ENCODE peak calls at places on chromosome 14, in five cellular contexts. One of them, this sample, is unnamed.

GRCh38 chr14:21104448-21105060 is 3.7 kb downstream of the TMEM253 start:
- DNase-seq in GDM1: peak
- DNase-seq in RPMI7951: peak
- DNase-seq in HL-60: peak
- DNase-seq in H4: peak
- DNase-seq in this sample: no peak

GRCh38 chr14:74562515-74563232 is 49.4 kb downstream of the LTBP2 start:
- DNase-seq in GDM1: no peak
- DNase-seq in H4: no peak
- DNase-seq in RPMI7951: no peak
- DNase-seq in HL-60: no peak
- DNase-seq in this sample: no peak

GRCh38 chr14:22418631-22419030 is 170.4 kb downstream of the DAD1 start:
- DNase-seq in H4: no peak
- DNase-seq in HL-60: no peak
- DNase-seq in RPMI7951: no peak
- DNase-seq in GDM1: peak
- DNase-seq in this sample: peak

GRCh38 chr14:41662780-41663477 is 56.3 kb downstream of the LRFN5 start:
- DNase-seq in GDM1: no peak
- DNase-seq in RPMI7951: no peak
- DNase-seq in HL-60: no peak
- DNase-seq in H4: no peak
- DNase-seq in this sample: no peak

GRCh38 chr14:102445066-102445465 is 64.5 kb downstream of the ANKRD9 start:
- DNase-seq in H4: no peak
- DNase-seq in HL-60: peak
- DNase-seq in RPMI7951: no peak
- DNase-seq in GDM1: no peak
- DNase-seq in this sample: no peak

GRCh38 chr14:24307575-24308341 is at the start of gene CIDEB:
- DNase-seq in GDM1: peak
- DNase-seq in H4: peak
- DNase-seq in RPMI7951: peak
- DNase-seq in HL-60: peak
- DNase-seq in this sample: no peak

GRCh38 chr14:91899777-91900176 is 32.4 kb upstream of the TC2N start:
- DNase-seq in H4: no peak
- DNase-seq in HL-60: no peak
- DNase-seq in GDM1: no peak
- DNase-seq in RPMI7951: no peak
- DNase-seq in this sample: no peak

GRCh38 chr14:92039720-92040430 is at the start of gene TRIP11:
- DNase-seq in H4: peak
- DNase-seq in RPMI7951: peak
- DNase-seq in GDM1: peak
- DNase-seq in HL-60: peak
- DNase-seq in this sample: peak

GRCh38 chr14:68942281-68943035 is 36.6 kb downstream of the ACTN1 start:
- DNase-seq in HL-60: peak
- DNase-seq in GDM1: peak
- DNase-seq in RPMI7951: no peak
- DNase-seq in H4: no peak
- DNase-seq in this sample: no peak

GRCh38 chr14:74846968-74847549 is 28.9 kb downstream of the PROX2 start:
- DNase-seq in GDM1: no peak
- DNase-seq in H4: no peak
- DNase-seq in RPMI7951: peak
- DNase-seq in HL-60: no peak
- DNase-seq in this sample: no peak

GRCh38 chr14:95489163-95489887 is 27.1 kb downstream of the SYNE3 start:
- DNase-seq in H4: no peak
- DNase-seq in HL-60: no peak
- DNase-seq in GDM1: no peak
- DNase-seq in RPMI7951: peak
- DNase-seq in this sample: no peak

GRCh38 chr14:78567343-78567742 is 397.2 kb downstream of the NRXN3 start:
- DNase-seq in H4: peak
- DNase-seq in HL-60: no peak
- DNase-seq in GDM1: no peak
- DNase-seq in RPMI7951: peak
- DNase-seq in this sample: no peak

GRCh38 chr14:94571950-94572349 is 9.3 kb upstream of the SERPINA5 start:
- DNase-seq in GDM1: no peak
- DNase-seq in RPMI7951: peak
- DNase-seq in H4: no peak
- DNase-seq in HL-60: no peak
- DNase-seq in this sample: no peak

GRCh38 chr14:23483216-23483854 is 13.8 kb downstream of the NGDN start:
- DNase-seq in HL-60: peak
- DNase-seq in GDM1: no peak
- DNase-seq in H4: peak
- DNase-seq in RPMI7951: peak
- DNase-seq in this sample: no peak

GRCh38 chr14:52313903-52314481 is at the start of gene PTGER2:
- DNase-seq in GDM1: no peak
- DNase-seq in HL-60: peak
- DNase-seq in H4: peak
- DNase-seq in RPMI7951: peak
- DNase-seq in this sample: no peak

GRCh38 chr14:84785997-84786396 is 743.9 kb upstream of the FLRT2 start:
- DNase-seq in GDM1: no peak
- DNase-seq in HL-60: no peak
- DNase-seq in RPMI7951: no peak
- DNase-seq in H4: no peak
- DNase-seq in this sample: no peak

GRCh38 chr14:70052990-70053389 is 135.8 kb downstream of the SLC8A3 start:
- DNase-seq in GDM1: no peak
- DNase-seq in RPMI7951: peak
- DNase-seq in HL-60: no peak
- DNase-seq in H4: no peak
- DNase-seq in this sample: no peak

GRCh38 chr14:99225804-99226203 is 46.2 kb downstream of the BCL11B start:
- DNase-seq in RPMI7951: no peak
- DNase-seq in GDM1: no peak
- DNase-seq in H4: no peak
- DNase-seq in HL-60: no peak
- DNase-seq in this sample: no peak

GRCh38 chr14:68794130-68794855 is 1.4 kb upstream of the ZFP36L1 start:
- DNase-seq in GDM1: no peak
- DNase-seq in H4: peak
- DNase-seq in HL-60: peak
- DNase-seq in RPMI7951: peak
- DNase-seq in this sample: no peak

GRCh38 chr14:28966416-28967233 is 200.0 kb downstream of the FOXG1 start:
- DNase-seq in GDM1: no peak
- DNase-seq in HL-60: no peak
- DNase-seq in H4: no peak
- DNase-seq in RPMI7951: no peak
- DNase-seq in this sample: no peak

GRCh38 chr14:85420707-85421106 is 109.2 kb upstream of the FLRT2 start:
- DNase-seq in RPMI7951: no peak
- DNase-seq in H4: no peak
- DNase-seq in GDM1: no peak
- DNase-seq in HL-60: no peak
- DNase-seq in this sample: no peak

GRCh38 chr14:102185360-102185759 is 45.7 kb downstream of the WDR20 start:
- DNase-seq in GDM1: no peak
- DNase-seq in HL-60: no peak
- DNase-seq in RPMI7951: no peak
- DNase-seq in H4: no peak
- DNase-seq in this sample: no peak

GRCh38 chr14:103546651-103547454 is 15.6 kb downstream of the BAG5 start:
- DNase-seq in H4: peak
- DNase-seq in GDM1: peak
- DNase-seq in RPMI7951: peak
- DNase-seq in HL-60: peak
- DNase-seq in this sample: no peak

GRCh38 chr14:89792489-89793366 is 161.8 kb downstream of the EFCAB11 start:
- DNase-seq in RPMI7951: no peak
- DNase-seq in GDM1: no peak
- DNase-seq in H4: no peak
- DNase-seq in HL-60: no peak
- DNase-seq in this sample: no peak

GRCh38 chr14:35858521-35859209 is 32.5 kb downstream of the BRMS1L start:
- DNase-seq in GDM1: no peak
- DNase-seq in HL-60: no peak
- DNase-seq in H4: no peak
- DNase-seq in RPMI7951: peak
- DNase-seq in this sample: no peak

GRCh38 chr14:45051180-45051579 is 32.7 kb upstream of the PRPF39 start:
- DNase-seq in HL-60: no peak
- DNase-seq in H4: no peak
- DNase-seq in GDM1: no peak
- DNase-seq in RPMI7951: peak
- DNase-seq in this sample: no peak

GRCh38 chr14:64296561-64296960 is 2.4 kb upstream of the ESR2 start:
- DNase-seq in HL-60: no peak
- DNase-seq in RPMI7951: peak
- DNase-seq in GDM1: no peak
- DNase-seq in H4: no peak
- DNase-seq in this sample: no peak

GRCh38 chr14:20388159-20388558 is 25.1 kb downstream of the TEP1 start:
- DNase-seq in H4: no peak
- DNase-seq in GDM1: no peak
- DNase-seq in HL-60: no peak
- DNase-seq in RPMI7951: no peak
- DNase-seq in this sample: no peak

GRCh38 chr14:80607430-80608200 is 333.9 kb downstream of the CEP128 start:
- DNase-seq in HL-60: no peak
- DNase-seq in H4: no peak
- DNase-seq in GDM1: no peak
- DNase-seq in RPMI7951: no peak
- DNase-seq in this sample: no peak

GRCh38 chr14:59254146-59254910 is 65.9 kb downstream of the DAAM1 start:
- DNase-seq in RPMI7951: peak
- DNase-seq in HL-60: no peak
- DNase-seq in H4: peak
- DNase-seq in GDM1: no peak
- DNase-seq in this sample: no peak

GRCh38 chr14:58641509-58641908 is 3.7 kb downstream of the DACT1 start:
- DNase-seq in RPMI7951: no peak
- DNase-seq in GDM1: no peak
- DNase-seq in HL-60: no peak
- DNase-seq in H4: no peak
- DNase-seq in this sample: no peak

GRCh38 chr14:23910081-23910875 is 43.3 kb upstream of the DHRS4 start:
- DNase-seq in HL-60: peak
- DNase-seq in RPMI7951: peak
- DNase-seq in H4: peak
- DNase-seq in GDM1: no peak
- DNase-seq in this sample: no peak

GRCh38 chr14:79585845-79586244 is 625.5 kb downstream of the DIO2 start:
- DNase-seq in H4: no peak
- DNase-seq in GDM1: no peak
- DNase-seq in HL-60: no peak
- DNase-seq in RPMI7951: peak
- DNase-seq in this sample: no peak

GRCh38 chr14:57889245-57889644 is 23.4 kb upstream of the SLC35F4 start:
- DNase-seq in RPMI7951: peak
- DNase-seq in H4: peak
- DNase-seq in HL-60: no peak
- DNase-seq in GDM1: no peak
- DNase-seq in this sample: no peak

GRCh38 chr14:68440776-68441175 is 352.1 kb downstream of the ZFP36L1 start:
- DNase-seq in RPMI7951: no peak
- DNase-seq in GDM1: no peak
- DNase-seq in HL-60: no peak
- DNase-seq in H4: no peak
- DNase-seq in this sample: no peak

GRCh38 chr14:88005050-88005481 is at the start of gene GPR65:
- DNase-seq in HL-60: peak
- DNase-seq in GDM1: peak
- DNase-seq in RPMI7951: no peak
- DNase-seq in H4: no peak
- DNase-seq in this sample: peak

GRCh38 chr14:64465856-64466554 is 706 bp downstream of the AKAP5 start:
- DNase-seq in H4: no peak
- DNase-seq in RPMI7951: peak
- DNase-seq in HL-60: no peak
- DNase-seq in GDM1: no peak
- DNase-seq in this sample: no peak

This sample was measured in GM12878.